ENCODE peak calls at places on chromosomes 7 and 10, in six cellular contexts. One of them, this sample, is unnamed.

GRCh38 chr10:78437407-78437768 is 403.7 kb downstream of the RPS24 start:
- DNase-seq in Peyer's patch: no peak
- DNase-seq in right cardiac atrium: no peak
- DNase-seq in PC-3: no peak
- DNase-seq in cardiac muscle cell: no peak
- DNase-seq in neuronal stem cell: no peak
- DNase-seq in this sample: no peak

GRCh38 chr7:17144313-17144712 is 154.1 kb upstream of the AHR start:
- DNase-seq in PC-3: peak
- DNase-seq in neuronal stem cell: no peak
- DNase-seq in right cardiac atrium: no peak
- DNase-seq in Peyer's patch: no peak
- DNase-seq in cardiac muscle cell: no peak
- DNase-seq in this sample: no peak

GRCh38 chr7:87926581-87927461 is 7.2 kb upstream of the ADAM22 start:
- DNase-seq in neuronal stem cell: no peak
- DNase-seq in Peyer's patch: peak
- DNase-seq in cardiac muscle cell: no peak
- DNase-seq in PC-3: no peak
- DNase-seq in right cardiac atrium: no peak
- DNase-seq in this sample: no peak

GRCh38 chr10:124875596-124875995 is 66.3 kb upstream of the ZRANB1 start:
- DNase-seq in right cardiac atrium: no peak
- DNase-seq in Peyer's patch: no peak
- DNase-seq in PC-3: peak
- DNase-seq in neuronal stem cell: no peak
- DNase-seq in cardiac muscle cell: no peak
- DNase-seq in this sample: no peak

GRCh38 chr7:86058649-86059048 is 585.1 kb upstream of the GRM3 start:
- DNase-seq in cardiac muscle cell: no peak
- DNase-seq in neuronal stem cell: no peak
- DNase-seq in right cardiac atrium: no peak
- DNase-seq in PC-3: no peak
- DNase-seq in Peyer's patch: no peak
- DNase-seq in this sample: no peak

GRCh38 chr7:30302656-30303311 is 18.4 kb downstream of the ZNRF2 start:
- DNase-seq in neuronal stem cell: no peak
- DNase-seq in right cardiac atrium: no peak
- DNase-seq in cardiac muscle cell: no peak
- DNase-seq in Peyer's patch: no peak
- DNase-seq in PC-3: no peak
- DNase-seq in this sample: no peak

GRCh38 chr7:54831644-54832095 is 72.7 kb upstream of the SEC61G start:
- DNase-seq in neuronal stem cell: no peak
- DNase-seq in PC-3: peak
- DNase-seq in right cardiac atrium: no peak
- DNase-seq in cardiac muscle cell: no peak
- DNase-seq in Peyer's patch: no peak
- DNase-seq in this sample: peak

GRCh38 chr10:117217196-117217761 is 20.0 kb downstream of the KCNK18 start:
- DNase-seq in cardiac muscle cell: no peak
- DNase-seq in neuronal stem cell: no peak
- DNase-seq in Peyer's patch: no peak
- DNase-seq in right cardiac atrium: no peak
- DNase-seq in PC-3: peak
- DNase-seq in this sample: no peak

GRCh38 chr10:131790021-131790420 is 110.8 kb upstream of the PPP2R2D start:
- DNase-seq in neuronal stem cell: no peak
- DNase-seq in PC-3: peak
- DNase-seq in Peyer's patch: no peak
- DNase-seq in cardiac muscle cell: no peak
- DNase-seq in right cardiac atrium: no peak
- DNase-seq in this sample: no peak

GRCh38 chr7:77269360-77270075 is 69.9 kb upstream of the FGL2 start:
- DNase-seq in neuronal stem cell: no peak
- DNase-seq in Peyer's patch: peak
- DNase-seq in right cardiac atrium: no peak
- DNase-seq in cardiac muscle cell: peak
- DNase-seq in PC-3: no peak
- DNase-seq in this sample: no peak

GRCh38 chr7:9557853-9558252 is 1124.4 kb downstream of the NXPH1 start:
- DNase-seq in neuronal stem cell: no peak
- DNase-seq in cardiac muscle cell: no peak
- DNase-seq in right cardiac atrium: no peak
- DNase-seq in PC-3: no peak
- DNase-seq in Peyer's patch: no peak
- DNase-seq in this sample: no peak

GRCh38 chr10:72319416-72320254 is 35.1 kb downstream of the DNAJB12 start:
- DNase-seq in neuronal stem cell: no peak
- DNase-seq in cardiac muscle cell: peak
- DNase-seq in right cardiac atrium: peak
- DNase-seq in Peyer's patch: peak
- DNase-seq in PC-3: peak
- DNase-seq in this sample: peak

GRCh38 chr10:17961551-17962422 is 10.1 kb downstream of the SLC39A12 start:
- DNase-seq in Peyer's patch: no peak
- DNase-seq in cardiac muscle cell: no peak
- DNase-seq in right cardiac atrium: no peak
- DNase-seq in PC-3: peak
- DNase-seq in neuronal stem cell: no peak
- DNase-seq in this sample: no peak

GRCh38 chr7:16585540-16585939 is 58.9 kb downstream of the LRRC72 start:
- DNase-seq in right cardiac atrium: peak
- DNase-seq in cardiac muscle cell: no peak
- DNase-seq in Peyer's patch: no peak
- DNase-seq in PC-3: no peak
- DNase-seq in neuronal stem cell: no peak
- DNase-seq in this sample: no peak

GRCh38 chr7:17986826-17987225 is 40.8 kb downstream of the PRPS1L1 start:
- DNase-seq in PC-3: peak
- DNase-seq in Peyer's patch: no peak
- DNase-seq in right cardiac atrium: no peak
- DNase-seq in cardiac muscle cell: no peak
- DNase-seq in neuronal stem cell: no peak
- DNase-seq in this sample: peak

GRCh38 chr7:37427276-37427940 is 21.3 kb downstream of the ELMO1 start:
- DNase-seq in Peyer's patch: no peak
- DNase-seq in PC-3: peak
- DNase-seq in cardiac muscle cell: no peak
- DNase-seq in right cardiac atrium: no peak
- DNase-seq in neuronal stem cell: no peak
- DNase-seq in this sample: no peak

GRCh38 chr10:79406683-79407396 is 38.6 kb downstream of the ZCCHC24 start:
- DNase-seq in cardiac muscle cell: no peak
- DNase-seq in right cardiac atrium: no peak
- DNase-seq in PC-3: no peak
- DNase-seq in neuronal stem cell: no peak
- DNase-seq in Peyer's patch: no peak
- DNase-seq in this sample: no peak

GRCh38 chr10:121942749-121943148 is 14.9 kb upstream of the ATE1 start:
- DNase-seq in PC-3: peak
- DNase-seq in right cardiac atrium: no peak
- DNase-seq in cardiac muscle cell: no peak
- DNase-seq in Peyer's patch: no peak
- DNase-seq in neuronal stem cell: no peak
- DNase-seq in this sample: no peak

GRCh38 chr10:110226555-110226925 is 19.1 kb downstream of the MXI1 start:
- DNase-seq in neuronal stem cell: peak
- DNase-seq in cardiac muscle cell: peak
- DNase-seq in right cardiac atrium: peak
- DNase-seq in PC-3: peak
- DNase-seq in Peyer's patch: peak
- DNase-seq in this sample: no peak

GRCh38 chr7:123230147-123230546 is 30.4 kb upstream of the SLC13A1 start:
- DNase-seq in PC-3: no peak
- DNase-seq in right cardiac atrium: no peak
- DNase-seq in cardiac muscle cell: no peak
- DNase-seq in neuronal stem cell: no peak
- DNase-seq in Peyer's patch: no peak
- DNase-seq in this sample: no peak

GRCh38 chr10:87861566-87861952 is 1.8 kb downstream of the KLLN start:
- DNase-seq in Peyer's patch: peak
- DNase-seq in neuronal stem cell: no peak
- DNase-seq in PC-3: peak
- DNase-seq in right cardiac atrium: peak
- DNase-seq in cardiac muscle cell: peak
- DNase-seq in this sample: peak

GRCh38 chr7:133235212-133235883 is 17.5 kb upstream of the EXOC4 start:
- DNase-seq in cardiac muscle cell: no peak
- DNase-seq in neuronal stem cell: no peak
- DNase-seq in Peyer's patch: no peak
- DNase-seq in PC-3: peak
- DNase-seq in right cardiac atrium: no peak
- DNase-seq in this sample: no peak

GRCh38 chr10:72124984-72125383 is 36.6 kb upstream of the SPOCK2 start:
- DNase-seq in PC-3: no peak
- DNase-seq in cardiac muscle cell: no peak
- DNase-seq in Peyer's patch: no peak
- DNase-seq in neuronal stem cell: no peak
- DNase-seq in right cardiac atrium: no peak
- DNase-seq in this sample: no peak

DNA sequence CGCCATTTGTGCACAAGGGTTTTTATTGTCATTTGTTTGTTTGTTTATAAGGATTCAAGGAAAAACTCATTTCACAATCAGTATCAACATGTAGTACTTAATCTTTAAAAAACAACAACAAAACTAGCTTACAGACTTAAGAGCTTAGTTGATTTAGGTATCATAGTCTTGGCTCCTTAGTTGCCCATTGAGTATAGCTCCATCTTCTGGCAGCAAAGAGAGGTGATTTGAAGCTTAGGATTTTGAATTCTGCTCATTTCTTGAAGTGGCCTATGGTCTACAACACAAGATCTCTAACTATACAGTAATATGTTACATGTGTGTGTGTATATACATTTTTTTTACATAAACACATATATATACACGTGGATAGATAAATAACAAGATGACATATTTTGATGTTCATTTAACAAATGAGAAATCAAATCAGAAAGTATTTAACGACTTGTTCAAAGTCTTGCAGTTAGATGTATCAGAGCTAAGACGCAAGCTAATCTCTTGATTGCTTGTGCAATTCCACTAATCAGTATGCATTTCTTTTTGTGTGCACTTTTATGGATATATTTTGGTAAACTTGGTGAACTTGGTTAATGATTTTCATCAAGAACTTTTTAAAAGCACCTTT is 307.3 kb downstream of the CAMK1D start:
- DNase-seq in PC-3: peak
- DNase-seq in neuronal stem cell: peak
- DNase-seq in right cardiac atrium: no peak
- DNase-seq in cardiac muscle cell: peak
- DNase-seq in Peyer's patch: no peak
- DNase-seq in this sample: peak
- H3K27ac ChIP-seq in PC-3: no peak
- H3K27ac ChIP-seq in neuronal stem cell: no peak
- H3K27ac ChIP-seq in right cardiac atrium: no peak
- H3K27ac ChIP-seq in cardiac muscle cell: no peak
- H3K27ac ChIP-seq in Peyer's patch: no peak
- H3K27ac ChIP-seq in this sample: no peak

DNA sequence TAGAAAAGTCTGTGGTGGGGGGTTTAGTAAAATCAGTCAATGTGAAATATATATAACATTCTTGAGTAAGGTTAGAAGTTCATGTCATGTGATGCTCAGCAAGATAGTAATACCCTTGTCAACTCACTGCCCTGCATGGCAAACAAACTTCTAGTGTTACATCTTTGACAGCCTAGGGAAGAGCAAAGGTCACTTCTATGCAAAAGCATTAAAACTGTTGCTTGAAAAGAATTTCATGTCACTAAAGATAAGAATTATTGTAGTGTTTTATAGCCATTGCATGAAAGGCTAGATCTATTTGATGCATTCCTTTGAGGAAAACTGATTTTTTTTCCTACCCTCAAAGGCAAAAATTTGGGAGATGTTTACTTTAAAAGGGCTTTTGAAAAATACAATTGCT is 176.0 kb downstream of the SKAP2 start:
- DNase-seq in Peyer's patch: no peak
- DNase-seq in right cardiac atrium: no peak
- DNase-seq in cardiac muscle cell: no peak
- DNase-seq in neuronal stem cell: no peak
- DNase-seq in PC-3: no peak
- DNase-seq in this sample: no peak
- H3K27ac ChIP-seq in Peyer's patch: no peak
- H3K27ac ChIP-seq in right cardiac atrium: no peak
- H3K27ac ChIP-seq in cardiac muscle cell: no peak
- H3K27ac ChIP-seq in neuronal stem cell: no peak
- H3K27ac ChIP-seq in PC-3: no peak
- H3K27ac ChIP-seq in this sample: no peak

GRCh38 chr7:131608112-131608498 is 51.7 kb upstream of the PODXL start:
- DNase-seq in cardiac muscle cell: peak
- DNase-seq in right cardiac atrium: no peak
- DNase-seq in PC-3: no peak
- DNase-seq in Peyer's patch: no peak
- DNase-seq in neuronal stem cell: no peak
- DNase-seq in this sample: no peak
- H3K27ac ChIP-seq in cardiac muscle cell: no peak
- H3K27ac ChIP-seq in right cardiac atrium: no peak
- H3K27ac ChIP-seq in PC-3: no peak
- H3K27ac ChIP-seq in Peyer's patch: no peak
- H3K27ac ChIP-seq in neuronal stem cell: no peak
- H3K27ac ChIP-seq in this sample: no peak

GRCh38 chr7:111931958-111932357 is 274.2 kb downstream of the DOCK4 start:
- DNase-seq in Peyer's patch: no peak
- DNase-seq in neuronal stem cell: no peak
- DNase-seq in PC-3: no peak
- DNase-seq in right cardiac atrium: no peak
- DNase-seq in cardiac muscle cell: no peak
- DNase-seq in this sample: no peak
- H3K27ac ChIP-seq in Peyer's patch: no peak
- H3K27ac ChIP-seq in neuronal stem cell: no peak
- H3K27ac ChIP-seq in PC-3: peak
- H3K27ac ChIP-seq in right cardiac atrium: no peak
- H3K27ac ChIP-seq in cardiac muscle cell: no peak
- H3K27ac ChIP-seq in this sample: no peak

This sample was measured in epithelial cell of prostate.